ENCODE peak calls at places on chromosomes 3 and 15, in four cellular contexts. D is H1; M is CD8-positive, alpha-beta T cell; Z is right atrium auricular region. L is an unnamed sample. For H3K27me3 and H3K9me3, the result is how much of the 10 kb centered on the place peaks cover.

GRCh38 chr3:171094411-171094810 is 67.9 kb upstream of the SLC2A2 start:
- DNase-seq in D (no peak), M (no peak), Z (no peak), L (no peak)

GRCh38 chr3:98799479-98799878 is 36.3 kb downstream of the ST3GAL6 start:
- DNase-seq in D (no peak), M (no peak), Z (no peak), L (no peak)

GRCh38 chr15:78880242-78880533 is 7.5 kb downstream of the MORF4L1 start:
- DNase-seq in D (no peak), M (no peak), Z (no peak), L (no peak)

GRCh38 chr3:22981176-22981575 is 222.0 kb upstream of the UBE2E2 start:
- DNase-seq in D (no peak), M (no peak), Z (no peak), L (no peak)

GRCh38 chr3:52281980-52282801 is 3.7 kb upstream of the WDR82 start:
- DNase-seq in D (no peak), M (peak), Z (no peak), L (no peak)

GRCh38 chr15:63086967-63087366 is 34.7 kb upstream of the LACTB start:
- DNase-seq in D (no peak), M (no peak), Z (no peak), L (no peak)

GRCh38 chr3:190265126-190265525 is 57.1 kb downstream of the CLDN1 start:
- DNase-seq in D (no peak), M (no peak), Z (no peak), L (no peak)

GRCh38 chr3:169760479-169760878 is 4.4 kb downstream of the TERC start:
- DNase-seq in D (no peak), M (no peak), Z (no peak), L (no peak)

GRCh38 chr3:172595648-172596393 is 72.6 kb upstream of the TNFSF10 start:
- DNase-seq in D (no peak), M (peak), Z (no peak), L (no peak)

GRCh38 chr3:50592568-50592967 is 19.0 kb downstream of the CISH start:
- DNase-seq in D (no peak), M (no peak), Z (no peak), L (peak)

GRCh38 chr3:4821331-4821730 is 157.9 kb upstream of the BHLHE40 start:
- DNase-seq in D (no peak), M (no peak), Z (no peak), L (no peak)

GRCh38 chr3:53150247-53151085 is 10.5 kb upstream of the PRKCD start:
- DNase-seq in D (no peak), M (no peak), Z (no peak), L (no peak)

GRCh38 chr15:43210172-43210745 is 10.6 kb downstream of the EPB42 start:
- DNase-seq in D (no peak), M (no peak), Z (no peak), L (no peak)

GRCh38 chr3:126995926-126996512 is 13.1 kb downstream of the PLXNA1 start:
- DNase-seq in D (no peak), M (no peak), Z (no peak), L (no peak)

GRCh38 chr3:136245691-136246090 is 4.4 kb upstream of the PCCB start:
- DNase-seq in D (no peak), M (no peak), Z (no peak), L (no peak)

GRCh38 chr3:81485444-81485865 is 276.0 kb downstream of the GBE1 start:
- DNase-seq in D (no peak), M (no peak), Z (no peak), L (no peak)

GRCh38 chr3:141081141-141081795 is 30.1 kb downstream of the SPSB4 start:
- DNase-seq in D (peak), M (no peak), Z (no peak), L (no peak)

GRCh38 chr15:40929730-40930429 is 740 bp downstream of the DLL4 start:
- DNase-seq in D (no peak), M (no peak), Z (no peak), L (no peak)

GRCh38 chr15:65638681-65639089 is 16.9 kb downstream of the SLC24A1 start:
- DNase-seq in D (no peak), M (peak), Z (no peak), L (no peak)

GRCh38 chr3:89353465-89353864 is 246.0 kb downstream of the EPHA3 start:
- DNase-seq in D (no peak), M (no peak), Z (no peak), L (no peak)

GRCh38 chr15:69474291-69474690 is 21.7 kb downstream of the RPLP1 start:
- DNase-seq in D (no peak), M (no peak), Z (no peak), L (no peak)

GRCh38 chr15:59553879-59554735 is 57.5 kb upstream of the GCNT3 start:
- DNase-seq in D (no peak), M (no peak), Z (no peak), L (no peak)

GRCh38 chr3:195750797-195751520 is 30.2 kb downstream of the MUC20 start:
- DNase-seq in D (no peak), M (no peak), Z (no peak), L (no peak)

GRCh38 chr15:77821188-77821958 is 188.7 kb upstream of the LINGO1 start:
- DNase-seq in D (peak), M (peak), Z (peak), L (peak)

GRCh38 chr15:73127302-73127936 is 75.2 kb downstream of the NEO1 start:
- DNase-seq in D (no peak), M (no peak), Z (no peak), L (no peak)

GRCh38 chr15:83695246-83695645 is 41.3 kb downstream of the ADAMTSL3 start:
- DNase-seq in D (no peak), M (no peak), Z (no peak), L (no peak)

GRCh38 chr3:124217542-124217941 is 225.6 kb upstream of the ROPN1 start:
- DNase-seq in D (no peak), M (no peak), Z (no peak), L (peak)

GRCh38 chr3:170418422-170419300 is at the start of gene CLDN11:
- DNase-seq in D (no peak), M (no peak), Z (no peak), L (peak)

GRCh38 chr3:157527471-157527881 is 24.3 kb upstream of the VEPH1 start:
- DNase-seq in D (no peak), M (no peak), Z (no peak), L (no peak)

GRCh38 chr3:125381743-125382142 is 6.6 kb upstream of the ZNF148 start:
- DNase-seq in D (no peak), M (no peak), Z (no peak), L (no peak)

GRCh38 chr15:60396964-60397771 is 618 bp downstream of the ANXA2 start:
- DNase-seq in D (no peak), M (peak), Z (peak), L (peak)

GRCh38 chr3:107798381-107798780 is 275.6 kb downstream of the BBX start:
- DNase-seq in D (no peak), M (no peak), Z (no peak), L (no peak)

GRCh38 chr3:29922990-29923746 is 642.3 kb downstream of the RBMS3 start:
- DNase-seq in D (peak), M (no peak), Z (peak), L (peak)

GRCh38 chr3:25843332-25843731 is 53.4 kb downstream of the OXSM start:
- DNase-seq in D (no peak), M (no peak), Z (no peak), L (no peak)

GRCh38 chr3:195892355-195893120 is 15.8 kb downstream of the TNK2 start:
- DNase-seq in D (no peak), M (no peak), Z (peak), L (peak)

GRCh38 chr15:32974691-32975090 is 219.8 kb downstream of the FMN1 start:
- DNase-seq in D (no peak), M (no peak), Z (no peak), L (no peak)
- H3K27me3 ChIP-seq in D (under half), M (under half), Z (under half), L (under half)

GRCh38 chr15:67463488-67463887 is 57.4 kb upstream of the C15orf61 start:
- DNase-seq in D (no peak), M (no peak), Z (no peak), L (no peak)
- H3K27ac ChIP-seq in D (no peak), M (no peak), Z (no peak), L (no peak)

DNA sequence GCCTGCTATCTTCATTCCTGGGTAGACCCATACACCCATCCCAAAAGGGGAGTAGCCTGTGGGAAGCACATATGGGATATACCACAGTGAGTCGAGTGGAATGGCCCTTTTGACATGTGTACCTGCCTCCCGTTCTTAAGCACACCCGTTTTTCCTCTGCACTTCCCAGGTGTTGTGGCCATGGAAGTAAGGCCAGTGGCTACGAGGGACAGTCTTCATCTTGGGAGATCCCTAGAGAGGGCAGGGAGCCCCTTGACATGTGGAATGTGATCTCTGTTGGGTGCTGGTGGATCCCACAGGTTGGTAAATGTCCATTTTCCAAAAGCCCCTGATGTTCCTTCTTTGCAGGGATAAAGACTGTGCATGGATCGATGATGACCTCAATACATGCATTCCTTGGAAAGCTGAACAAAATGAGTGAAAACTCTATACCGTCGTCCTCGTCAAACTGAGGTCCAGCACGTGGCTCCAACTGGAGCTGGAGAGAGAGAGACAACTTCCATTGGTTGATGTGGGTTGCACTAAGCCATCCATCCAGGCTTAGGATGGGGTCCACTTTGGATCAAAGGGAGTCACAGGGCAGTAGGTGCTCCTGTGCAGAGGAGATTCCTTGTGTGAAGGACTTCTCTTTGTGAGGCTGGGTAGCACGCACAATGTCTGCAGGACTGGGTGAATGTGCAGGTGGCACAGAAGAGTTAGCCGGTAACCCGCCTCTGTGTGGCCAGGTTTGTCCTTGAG is 136.8 kb downstream of the SNRPN start:
- DNase-seq in D (no peak), M (no peak), Z (peak), L (no peak)
- H3K9me3 ChIP-seq in D (under half), M (under half), Z (under half), L (under half)

GRCh38 chr15:96402403-96402802 is 71.9 kb downstream of the NR2F2 start:
- DNase-seq in D (no peak), M (no peak), Z (no peak), L (no peak)

GRCh38 chr15:96404560-96404959 is 74.1 kb downstream of the NR2F2 start:
- DNase-seq in D (no peak), M (no peak), Z (no peak), L (no peak)

GRCh38 chr15:96403932-96404331 is 73.4 kb downstream of the NR2F2 start:
- DNase-seq in D (no peak), M (no peak), Z (no peak), L (no peak)

GRCh38 chr15:96406701-96407100 is 76.2 kb downstream of the NR2F2 start:
- DNase-seq in D (no peak), M (no peak), Z (no peak), L (no peak)

DNA sequence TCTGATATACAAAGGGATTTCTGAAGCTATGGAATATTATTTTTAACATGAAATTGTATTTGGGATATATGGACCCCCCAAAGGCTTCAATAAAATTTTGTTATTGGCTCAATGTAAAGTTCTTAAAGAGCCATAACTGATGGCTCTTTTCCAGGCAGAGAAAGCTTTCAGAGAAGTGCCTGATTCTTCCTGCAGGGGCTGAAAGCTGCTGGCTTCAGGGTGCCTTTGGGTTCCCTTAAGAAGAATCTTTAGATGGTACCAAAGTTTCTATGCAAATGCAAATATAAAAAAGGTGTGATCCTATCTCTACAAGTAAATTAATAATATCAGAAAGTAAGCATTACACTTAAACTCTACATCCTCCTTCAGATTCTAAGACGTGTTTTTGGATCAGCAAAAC is 72.6 kb downstream of the NR2F2 start:
- DNase-seq in D (no peak), M (no peak), Z (no peak), L (no peak)
- H3K27me3 ChIP-seq in D (under half), M (under half), Z (under half), L (under half)

DNA sequence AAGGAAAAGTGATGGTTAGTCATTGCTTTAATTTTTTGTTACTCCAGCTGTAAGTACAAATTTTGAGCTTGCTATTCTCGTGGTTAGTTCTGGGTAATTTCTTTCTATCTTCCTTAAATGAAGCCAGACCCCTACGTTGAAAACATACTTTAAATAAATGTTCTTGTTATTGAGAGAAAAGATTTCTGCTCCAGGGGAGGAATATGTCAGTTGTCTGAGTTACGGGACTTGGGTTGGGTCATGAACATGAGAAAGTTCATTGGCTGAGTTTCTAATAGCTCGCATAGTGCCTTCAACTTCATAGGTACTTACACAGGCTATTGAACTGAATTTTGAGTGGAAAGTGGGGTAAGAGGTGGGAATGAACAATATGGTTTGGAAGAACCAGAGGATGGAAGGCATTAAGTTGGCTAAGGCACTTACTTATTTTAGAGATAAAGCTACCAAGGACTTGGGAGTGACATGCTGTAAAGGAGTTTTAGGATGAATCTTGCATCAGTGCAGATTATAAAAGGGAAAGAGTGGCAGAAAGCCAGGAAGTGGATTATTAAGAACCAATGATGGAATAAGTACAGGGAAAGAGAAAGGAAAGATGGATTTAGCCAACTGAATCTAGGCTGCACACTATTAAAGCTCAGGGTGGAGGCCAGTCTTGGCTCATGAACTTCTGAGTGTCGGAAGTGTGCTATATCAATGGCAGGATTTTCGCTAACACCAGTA is 1.4 kb downstream of the RPSA start:
- DNase-seq in D (no peak), M (no peak), Z (no peak), L (no peak)
- H3K27ac ChIP-seq in D (peak), M (peak), Z (no peak), L (no peak)

L was measured in right cardiac atrium.